ENCODE peak calls at places on chromosomes 13 and 19, in six cellular contexts. C is NCI-H1092 treated with DMSO at 0.1 percent for 48 hours; B is activated CD4-positive, alpha-beta T cell treated with anti-CD3 and anti-CD28 coated beads, Interleukin-2, amount 50 U/mL, for 48 hours; S is LoVo; U is T-helper 17 cell; T is substantia nigra. W is an unnamed sample.

GRCh38 chr13:50326746-50327145 is 311.5 kb downstream of the KCNRG start:
- DNase-seq in C (no peak), B (no peak), U (no peak), T (no peak), S (peak), W (peak)

GRCh38 chr19:290539-291521 is at the start of gene PLPP2:
- DNase-seq in B (peak), T (peak), C (no peak), U (no peak), S (peak), W (peak)

GRCh38 chr13:72221276-72221962 is 354.4 kb upstream of the DACH1 start:
- DNase-seq in T (no peak), B (peak), U (no peak), C (no peak), S (peak), W (no peak)

GRCh38 chr19:42122691-42123607 is 9.3 kb downstream of the POU2F2 start:
- DNase-seq in C (no peak), S (no peak), T (no peak), U (no peak), B (peak), W (no peak)

GRCh38 chr19:2171349-2172145 is 7.8 kb downstream of the DOT1L start:
- DNase-seq in S (no peak), U (peak), T (no peak), C (peak), B (peak), W (peak)

GRCh38 chr13:59787679-59788078 is 376.0 kb downstream of the DIAPH3 start:
- DNase-seq in B (no peak), T (no peak), S (no peak), U (no peak), C (no peak), W (no peak)

GRCh38 chr19:39500543-39500942 is 1.8 kb downstream of the DLL3 start:
- DNase-seq in B (no peak), U (no peak), S (no peak), T (no peak), C (no peak), W (no peak)

GRCh38 chr19:54105796-54106195 is 3.1 kb downstream of the NDUFA3 start:
- DNase-seq in U (no peak), T (no peak), B (no peak), C (no peak), S (no peak), W (no peak)

GRCh38 chr13:32378012-32378411 is 49.9 kb downstream of the N4BP2L1 start:
- DNase-seq in S (no peak), B (no peak), U (no peak), C (no peak), T (no peak), W (no peak)

GRCh38 chr13:44331912-44332840 is 41.4 kb upstream of the SERP2 start:
- DNase-seq in T (peak), S (no peak), U (no peak), B (no peak), C (peak), W (peak)

GRCh38 chr13:67369895-67370660 is 139.9 kb upstream of the PCDH9 start:
- DNase-seq in T (no peak), S (no peak), U (no peak), C (no peak), B (no peak), W (peak)

GRCh38 chr13:23810842-23811241 is 78.4 kb downstream of the MIPEP start:
- DNase-seq in B (no peak), U (no peak), T (no peak), C (no peak), S (no peak), W (no peak)

GRCh38 chr13:106110241-106110855 is 425.1 kb downstream of the EFNB2 start:
- DNase-seq in U (no peak), T (no peak), B (no peak), C (no peak), S (no peak), W (peak)

W was measured in astrocyte of the hippocampus.